ENCODE peak calls at places on chromosomes 5 and 9, in seven cellular contexts. D, G, Z, L, H, S and B are unnamed samples.

GRCh38 chr9:123473226-123473625 is 117.2 kb downstream of the CRB2 start:
- DNase-seq in D (no peak), G (no peak), Z (no peak), L (no peak), H (peak; percentile 29), S (no peak), B (no peak)

GRCh38 chr9:12876872-12877271 is 102.1 kb downstream of the LURAP1L start:
- DNase-seq in D (no peak), G (no peak), Z (no peak), L (no peak), H (no peak), S (no peak), B (no peak)

GRCh38 chr9:78821126-78821822 is 524.3 kb downstream of the PSAT1 start:
- DNase-seq in D (no peak), G (peak; percentile 67), Z (no peak), L (peak; percentile 14), H (peak; percentile 51), S (no peak), B (peak; percentile 48)

GRCh38 chr9:85021686-85022085 is 352.2 kb downstream of the NTRK2 start:
- DNase-seq in D (no peak), G (no peak), Z (no peak), L (no peak), H (no peak), S (no peak), B (no peak)

GRCh38 chr5:78112931-78113330 is 181.6 kb downstream of the AP3B1 start:
- DNase-seq in D (no peak), G (no peak), Z (no peak), L (no peak), H (no peak), S (no peak), B (no peak)

GRCh38 chr9:130689572-130689936 is 4.0 kb upstream of the EXOSC2 start:
- DNase-seq in D (no peak), G (no peak), Z (no peak), L (no peak), H (no peak), S (no peak), B (no peak)

GRCh38 chr5:36602711-36603321 is 3.6 kb upstream of the SLC1A3 start:
- DNase-seq in D (peak; percentile 28), G (no peak), Z (no peak), L (peak; percentile 4), H (no peak), S (no peak), B (no peak)

GRCh38 chr5:16490911-16491310 is 25.3 kb upstream of the ZNF622 start:
- DNase-seq in D (no peak), G (no peak), Z (no peak), L (no peak), H (no peak), S (no peak), B (no peak)

GRCh38 chr9:13270734-13271133 is 8.8 kb downstream of the MPDZ start:
- DNase-seq in D (no peak), G (no peak), Z (no peak), L (no peak), H (no peak), S (no peak), B (no peak)

GRCh38 chr5:92309336-92309991 is 926.3 kb upstream of the ARRDC3 start:
- DNase-seq in D (no peak), G (peak; percentile 60), Z (no peak), L (peak; percentile 9), H (peak; percentile 45), S (no peak), B (peak; percentile 54)

GRCh38 chr9:26301046-26301445 is 591.6 kb downstream of the CAAP1 start:
- DNase-seq in D (no peak), G (no peak), Z (no peak), L (no peak), H (no peak), S (no peak), B (no peak)

GRCh38 chr5:172223901-172224873 is 30.2 kb downstream of the EFCAB9 start:
- DNase-seq in D (no peak), G (no peak), Z (no peak), L (no peak), H (no peak), S (no peak), B (no peak)

GRCh38 chr5:64163746-64164145 is 1.9 kb upstream of the RNF180 start:
- DNase-seq in D (no peak), G (no peak), Z (no peak), L (no peak), H (no peak), S (no peak), B (no peak)

GRCh38 chr5:157366741-157367684 is 93.0 kb upstream of the NIPAL4 start:
- DNase-seq in D (no peak), G (peak; percentile 67), Z (no peak), L (no peak), H (peak; percentile 63), S (no peak), B (peak; percentile 85)

GRCh38 chr5:154813736-154814135 is 36.7 kb downstream of the FAXDC2 start:
- DNase-seq in D (no peak), G (no peak), Z (no peak), L (no peak), H (no peak), S (peak; percentile 77), B (no peak)

GRCh38 chr9:92279302-92279701 is 14.2 kb downstream of the IARS1 start:
- DNase-seq in D (no peak), G (no peak), Z (no peak), L (no peak), H (no peak), S (no peak), B (no peak)

GRCh38 chr9:136331556-136332481 is 4.5 kb downstream of the GPSM1 start:
- DNase-seq in D (no peak), G (peak; percentile 49), Z (no peak), L (no peak), H (no peak), S (no peak), B (no peak)

GRCh38 chr5:82591021-82591515 is 312.9 kb upstream of the RPS23 start:
- DNase-seq in D (no peak), G (no peak), Z (no peak), L (no peak), H (no peak), S (no peak), B (no peak)

GRCh38 chr9:91898451-91899433 is 51.3 kb downstream of the ROR2 start:
- DNase-seq in D (no peak), G (peak; percentile 42), Z (no peak), L (peak; percentile 21), H (peak; percentile 58), S (no peak), B (peak; percentile 82)

GRCh38 chr5:100853582-100853981 is 49.5 kb downstream of the ST8SIA4 start:
- DNase-seq in D (no peak), G (no peak), Z (no peak), L (no peak), H (no peak), S (no peak), B (no peak)